ENCODE peak calls at places on chromosome 10, in ten cellular contexts. B is activated CD4-positive, alpha-beta T cell treated with anti-CD3 and anti-CD28 coated beads for 36 hours; F is right cardiac atrium; H is activated T-cell treated with anti-CD3 and anti-CD28 coated beads, Interleukin-2, amount 50 U/mL, for 72 hours; V is Right ventricle myocardium superior; Y is sciatic nerve; X is activated naive CD4-positive, alpha-beta T cell treated with anti-CD3 and anti-CD28 coated beads, Interleukin-2, amount 50 U/mL, for 72 hours; L is memory B cell; S is naive thymus-derived CD4-positive, alpha-beta T cell; U is naive thymus-derived CD8-positive, alpha-beta T cell. Z is an unnamed sample.

GRCh38 chr10:29326886-29327789 is 38.3 kb downstream of the LYZL1 start:
- ATAC-seq in L (no peak), U (no peak), V (no peak), B (no peak), Y (no peak), S (no peak), F (no peak), X (no peak), H (no peak), Z (no peak)

GRCh38 chr10:46217749-46218453 is 68.9 kb upstream of the ANTXRL start:
- ATAC-seq in B (no peak), X (no peak), U (no peak), L (no peak), S (no peak), H (no peak), V (no peak), Y (no peak), F (no peak), Z (no peak)

GRCh38 chr10:89219512-89220218 is 12.5 kb upstream of the CH25H start:
- ATAC-seq in X (no peak), S (no peak), U (no peak), L (no peak), B (no peak), H (no peak), F (peak; percentile 27), Y (no peak), V (peak; percentile 43), Z (no peak)

GRCh38 chr10:14639635-14640034 is 135.1 kb downstream of the FAM107B start:
- ATAC-seq in B (no peak), H (no peak), Y (no peak), U (no peak), X (no peak), V (no peak), L (no peak), F (no peak), S (no peak), Z (no peak)

GRCh38 chr10:2925631-2926030 is 141.7 kb upstream of the PFKP start:
- ATAC-seq in V (peak; percentile 60), L (no peak), F (peak; percentile 75), B (no peak), Y (peak; percentile 45), S (no peak), H (no peak), X (no peak), U (no peak), Z (peak; percentile 19)

GRCh38 chr10:7417103-7417623 is 6.3 kb upstream of the SFMBT2 start:
- ATAC-seq in V (peak; percentile 17), S (peak; percentile 69), F (no peak), H (no peak), Y (no peak), U (peak; percentile 45), L (peak; percentile 24), B (peak; percentile 37), X (no peak), Z (no peak)

GRCh38 chr10:72123616-72124015 is 35.3 kb upstream of the SPOCK2 start:
- ATAC-seq in F (peak; percentile 28), H (no peak), X (no peak), V (no peak), B (no peak), L (no peak), Y (no peak), S (no peak), U (no peak), Z (no peak)

GRCh38 chr10:78696791-78697420 is 371.9 kb upstream of the ZMIZ1 start:
- ATAC-seq in L (no peak), F (no peak), X (no peak), Y (peak; percentile 34), B (no peak), H (no peak), U (no peak), V (no peak), S (no peak), Z (peak; percentile 90)

GRCh38 chr10:11434323-11434722 is 177.1 kb downstream of the USP6NL start:
- ATAC-seq in H (no peak), V (no peak), U (no peak), Y (no peak), F (no peak), L (no peak), S (no peak), X (no peak), B (no peak), Z (no peak)

GRCh38 chr10:16915308-16915707 is 98.1 kb upstream of the RSU1 start:
- ATAC-seq in B (no peak), Y (no peak), S (peak; percentile 54), V (no peak), L (no peak), U (peak; percentile 54), X (no peak), H (no peak), F (no peak), Z (no peak)

Z was measured in gastroesophageal sphincter.